ENCODE peak calls at places on chromosomes 12 and 14, in eight cellular contexts. One of them, this sample, is unnamed.

GRCh38 chr12:57452937-57453509 is 2.1 kb upstream of the INHBE start:
- DNase-seq in activated T-cell treated with anti-CD3 and anti-CD28 coated beads for 1 hour: no peak
- DNase-seq in posterior cingulate gyrus: peak
- DNase-seq in aorta: peak
- DNase-seq in Panc1: no peak
- DNase-seq in NCI-H146: peak
- DNase-seq in stimulated activated CD8-positive, alpha-beta memory T cell treated with anti-CD3 and anti-CD28 coated beads, Interleukin-15, amount 100 ng/mL, for 4 hours: no peak
- DNase-seq in NCI-H510A treated with DMSO at 0.1 percent for 48 hours: peak
- DNase-seq in this sample: peak

GRCh38 chr12:62133440-62133839 is 126.8 kb upstream of the USP15 start:
- DNase-seq in activated T-cell treated with anti-CD3 and anti-CD28 coated beads for 1 hour: no peak
- DNase-seq in posterior cingulate gyrus: no peak
- DNase-seq in aorta: no peak
- DNase-seq in Panc1: no peak
- DNase-seq in NCI-H146: no peak
- DNase-seq in stimulated activated CD8-positive, alpha-beta memory T cell treated with anti-CD3 and anti-CD28 coated beads, Interleukin-15, amount 100 ng/mL, for 4 hours: no peak
- DNase-seq in NCI-H510A treated with DMSO at 0.1 percent for 48 hours: no peak
- DNase-seq in this sample: no peak

GRCh38 chr12:113298861-113299545 is 35.9 kb downstream of the SLC8B1 start:
- DNase-seq in activated T-cell treated with anti-CD3 and anti-CD28 coated beads for 1 hour: no peak
- DNase-seq in posterior cingulate gyrus: peak
- DNase-seq in aorta: peak
- DNase-seq in Panc1: no peak
- DNase-seq in NCI-H146: no peak
- DNase-seq in stimulated activated CD8-positive, alpha-beta memory T cell treated with anti-CD3 and anti-CD28 coated beads, Interleukin-15, amount 100 ng/mL, for 4 hours: no peak
- DNase-seq in NCI-H510A treated with DMSO at 0.1 percent for 48 hours: no peak
- DNase-seq in this sample: no peak

GRCh38 chr12:121579190-121579791 is 1.5 kb downstream of the KDM2B start:
- DNase-seq in activated T-cell treated with anti-CD3 and anti-CD28 coated beads for 1 hour: peak
- DNase-seq in posterior cingulate gyrus: peak
- DNase-seq in aorta: peak
- DNase-seq in Panc1: no peak
- DNase-seq in NCI-H146: peak
- DNase-seq in stimulated activated CD8-positive, alpha-beta memory T cell treated with anti-CD3 and anti-CD28 coated beads, Interleukin-15, amount 100 ng/mL, for 4 hours: no peak
- DNase-seq in NCI-H510A treated with DMSO at 0.1 percent for 48 hours: peak
- DNase-seq in this sample: no peak

GRCh38 chr12:131153016-131153415 is 199.3 kb downstream of the ADGRD1 start:
- DNase-seq in activated T-cell treated with anti-CD3 and anti-CD28 coated beads for 1 hour: no peak
- DNase-seq in posterior cingulate gyrus: no peak
- DNase-seq in aorta: no peak
- DNase-seq in Panc1: no peak
- DNase-seq in NCI-H146: no peak
- DNase-seq in stimulated activated CD8-positive, alpha-beta memory T cell treated with anti-CD3 and anti-CD28 coated beads, Interleukin-15, amount 100 ng/mL, for 4 hours: no peak
- DNase-seq in NCI-H510A treated with DMSO at 0.1 percent for 48 hours: no peak
- DNase-seq in this sample: no peak

GRCh38 chr12:127120851-127121250 is 1146.1 kb upstream of the TMEM132C start:
- DNase-seq in activated T-cell treated with anti-CD3 and anti-CD28 coated beads for 1 hour: no peak
- DNase-seq in posterior cingulate gyrus: no peak
- DNase-seq in aorta: no peak
- DNase-seq in Panc1: no peak
- DNase-seq in NCI-H146: no peak
- DNase-seq in stimulated activated CD8-positive, alpha-beta memory T cell treated with anti-CD3 and anti-CD28 coated beads, Interleukin-15, amount 100 ng/mL, for 4 hours: no peak
- DNase-seq in NCI-H510A treated with DMSO at 0.1 percent for 48 hours: no peak
- DNase-seq in this sample: no peak

GRCh38 chr12:91613223-91613779 is 430.7 kb upstream of the DCN start:
- DNase-seq in activated T-cell treated with anti-CD3 and anti-CD28 coated beads for 1 hour: no peak
- DNase-seq in posterior cingulate gyrus: no peak
- DNase-seq in aorta: no peak
- DNase-seq in Panc1: no peak
- DNase-seq in NCI-H146: no peak
- DNase-seq in stimulated activated CD8-positive, alpha-beta memory T cell treated with anti-CD3 and anti-CD28 coated beads, Interleukin-15, amount 100 ng/mL, for 4 hours: no peak
- DNase-seq in NCI-H510A treated with DMSO at 0.1 percent for 48 hours: no peak
- DNase-seq in this sample: no peak

GRCh38 chr12:44875954-44876553 is at the start of gene NELL2:
- DNase-seq in activated T-cell treated with anti-CD3 and anti-CD28 coated beads for 1 hour: peak
- DNase-seq in posterior cingulate gyrus: peak
- DNase-seq in aorta: peak
- DNase-seq in Panc1: no peak
- DNase-seq in NCI-H146: peak
- DNase-seq in stimulated activated CD8-positive, alpha-beta memory T cell treated with anti-CD3 and anti-CD28 coated beads, Interleukin-15, amount 100 ng/mL, for 4 hours: peak
- DNase-seq in NCI-H510A treated with DMSO at 0.1 percent for 48 hours: peak
- DNase-seq in this sample: no peak

GRCh38 chr14:68297871-68298468 is 478.4 kb downstream of the RAD51B start:
- DNase-seq in activated T-cell treated with anti-CD3 and anti-CD28 coated beads for 1 hour: no peak
- DNase-seq in posterior cingulate gyrus: no peak
- DNase-seq in aorta: no peak
- DNase-seq in Panc1: no peak
- DNase-seq in NCI-H146: no peak
- DNase-seq in stimulated activated CD8-positive, alpha-beta memory T cell treated with anti-CD3 and anti-CD28 coated beads, Interleukin-15, amount 100 ng/mL, for 4 hours: no peak
- DNase-seq in NCI-H510A treated with DMSO at 0.1 percent for 48 hours: no peak
- DNase-seq in this sample: no peak

GRCh38 chr14:32940066-32940651 is 1.5 kb downstream of the NPAS3 start:
- DNase-seq in activated T-cell treated with anti-CD3 and anti-CD28 coated beads for 1 hour: no peak
- DNase-seq in posterior cingulate gyrus: no peak
- DNase-seq in aorta: no peak
- DNase-seq in Panc1: no peak
- DNase-seq in NCI-H146: peak
- DNase-seq in stimulated activated CD8-positive, alpha-beta memory T cell treated with anti-CD3 and anti-CD28 coated beads, Interleukin-15, amount 100 ng/mL, for 4 hours: no peak
- DNase-seq in NCI-H510A treated with DMSO at 0.1 percent for 48 hours: peak
- DNase-seq in this sample: no peak

GRCh38 chr12:49622501-49623141 is 740 bp upstream of the PRPF40B start:
- DNase-seq in activated T-cell treated with anti-CD3 and anti-CD28 coated beads for 1 hour: peak
- DNase-seq in posterior cingulate gyrus: no peak
- DNase-seq in aorta: no peak
- DNase-seq in Panc1: no peak
- DNase-seq in NCI-H146: peak
- DNase-seq in stimulated activated CD8-positive, alpha-beta memory T cell treated with anti-CD3 and anti-CD28 coated beads, Interleukin-15, amount 100 ng/mL, for 4 hours: peak
- DNase-seq in NCI-H510A treated with DMSO at 0.1 percent for 48 hours: peak
- DNase-seq in this sample: no peak

GRCh38 chr14:54902521-54903420 is at the start of gene GCH1:
- DNase-seq in activated T-cell treated with anti-CD3 and anti-CD28 coated beads for 1 hour: peak
- DNase-seq in posterior cingulate gyrus: peak
- DNase-seq in aorta: peak
- DNase-seq in Panc1: no peak
- DNase-seq in NCI-H146: peak
- DNase-seq in stimulated activated CD8-positive, alpha-beta memory T cell treated with anti-CD3 and anti-CD28 coated beads, Interleukin-15, amount 100 ng/mL, for 4 hours: peak
- DNase-seq in NCI-H510A treated with DMSO at 0.1 percent for 48 hours: peak
- DNase-seq in this sample: no peak

GRCh38 chr12:22377731-22378496 is 43.4 kb upstream of the ST8SIA1 start:
- DNase-seq in activated T-cell treated with anti-CD3 and anti-CD28 coated beads for 1 hour: no peak
- DNase-seq in posterior cingulate gyrus: no peak
- DNase-seq in aorta: no peak
- DNase-seq in Panc1: no peak
- DNase-seq in NCI-H146: no peak
- DNase-seq in stimulated activated CD8-positive, alpha-beta memory T cell treated with anti-CD3 and anti-CD28 coated beads, Interleukin-15, amount 100 ng/mL, for 4 hours: no peak
- DNase-seq in NCI-H510A treated with DMSO at 0.1 percent for 48 hours: no peak
- DNase-seq in this sample: no peak

GRCh38 chr12:120590741-120591407 is 9.7 kb upstream of the POP5 start:
- DNase-seq in activated T-cell treated with anti-CD3 and anti-CD28 coated beads for 1 hour: no peak
- DNase-seq in posterior cingulate gyrus: no peak
- DNase-seq in aorta: no peak
- DNase-seq in Panc1: no peak
- DNase-seq in NCI-H146: no peak
- DNase-seq in stimulated activated CD8-positive, alpha-beta memory T cell treated with anti-CD3 and anti-CD28 coated beads, Interleukin-15, amount 100 ng/mL, for 4 hours: no peak
- DNase-seq in NCI-H510A treated with DMSO at 0.1 percent for 48 hours: no peak
- DNase-seq in this sample: no peak

GRCh38 chr14:65277027-65277426 is 135.5 kb upstream of the FUT8 start:
- DNase-seq in activated T-cell treated with anti-CD3 and anti-CD28 coated beads for 1 hour: no peak
- DNase-seq in posterior cingulate gyrus: no peak
- DNase-seq in aorta: no peak
- DNase-seq in Panc1: no peak
- DNase-seq in NCI-H146: no peak
- DNase-seq in stimulated activated CD8-positive, alpha-beta memory T cell treated with anti-CD3 and anti-CD28 coated beads, Interleukin-15, amount 100 ng/mL, for 4 hours: no peak
- DNase-seq in NCI-H510A treated with DMSO at 0.1 percent for 48 hours: no peak
- DNase-seq in this sample: no peak

GRCh38 chr12:49539406-49540228 is 787 bp downstream of the KCNH3 start:
- DNase-seq in activated T-cell treated with anti-CD3 and anti-CD28 coated beads for 1 hour: no peak
- DNase-seq in posterior cingulate gyrus: no peak
- DNase-seq in aorta: peak
- DNase-seq in Panc1: no peak
- DNase-seq in NCI-H146: no peak
- DNase-seq in stimulated activated CD8-positive, alpha-beta memory T cell treated with anti-CD3 and anti-CD28 coated beads, Interleukin-15, amount 100 ng/mL, for 4 hours: no peak
- DNase-seq in NCI-H510A treated with DMSO at 0.1 percent for 48 hours: no peak
- DNase-seq in this sample: no peak

GRCh38 chr14:74846968-74847549 is 28.9 kb downstream of the PROX2 start:
- DNase-seq in activated T-cell treated with anti-CD3 and anti-CD28 coated beads for 1 hour: no peak
- DNase-seq in posterior cingulate gyrus: no peak
- DNase-seq in aorta: no peak
- DNase-seq in Panc1: no peak
- DNase-seq in NCI-H146: no peak
- DNase-seq in stimulated activated CD8-positive, alpha-beta memory T cell treated with anti-CD3 and anti-CD28 coated beads, Interleukin-15, amount 100 ng/mL, for 4 hours: no peak
- DNase-seq in NCI-H510A treated with DMSO at 0.1 percent for 48 hours: no peak
- DNase-seq in this sample: no peak

GRCh38 chr12:52149651-52150241 is 42.1 kb downstream of the KRT80 start:
- DNase-seq in activated T-cell treated with anti-CD3 and anti-CD28 coated beads for 1 hour: no peak
- DNase-seq in posterior cingulate gyrus: no peak
- DNase-seq in aorta: no peak
- DNase-seq in Panc1: no peak
- DNase-seq in NCI-H146: no peak
- DNase-seq in stimulated activated CD8-positive, alpha-beta memory T cell treated with anti-CD3 and anti-CD28 coated beads, Interleukin-15, amount 100 ng/mL, for 4 hours: no peak
- DNase-seq in NCI-H510A treated with DMSO at 0.1 percent for 48 hours: no peak
- DNase-seq in this sample: no peak

GRCh38 chr12:65881965-65882413 is 57.7 kb downstream of the HMGA2 start:
- DNase-seq in activated T-cell treated with anti-CD3 and anti-CD28 coated beads for 1 hour: no peak
- DNase-seq in posterior cingulate gyrus: peak
- DNase-seq in aorta: peak
- DNase-seq in Panc1: no peak
- DNase-seq in NCI-H146: no peak
- DNase-seq in stimulated activated CD8-positive, alpha-beta memory T cell treated with anti-CD3 and anti-CD28 coated beads, Interleukin-15, amount 100 ng/mL, for 4 hours: no peak
- DNase-seq in NCI-H510A treated with DMSO at 0.1 percent for 48 hours: no peak
- DNase-seq in this sample: no peak

GRCh38 chr12:89768586-89769482 is 60.2 kb upstream of the ATP2B1 start:
- DNase-seq in activated T-cell treated with anti-CD3 and anti-CD28 coated beads for 1 hour: no peak
- DNase-seq in posterior cingulate gyrus: no peak
- DNase-seq in aorta: no peak
- DNase-seq in Panc1: peak
- DNase-seq in NCI-H146: no peak
- DNase-seq in stimulated activated CD8-positive, alpha-beta memory T cell treated with anti-CD3 and anti-CD28 coated beads, Interleukin-15, amount 100 ng/mL, for 4 hours: no peak
- DNase-seq in NCI-H510A treated with DMSO at 0.1 percent for 48 hours: no peak
- DNase-seq in this sample: peak

GRCh38 chr12:23950775-23951391 is 1.4 kb upstream of the SOX5 start:
- DNase-seq in activated T-cell treated with anti-CD3 and anti-CD28 coated beads for 1 hour: no peak
- DNase-seq in posterior cingulate gyrus: no peak
- DNase-seq in aorta: no peak
- DNase-seq in Panc1: no peak
- DNase-seq in NCI-H146: peak
- DNase-seq in stimulated activated CD8-positive, alpha-beta memory T cell treated with anti-CD3 and anti-CD28 coated beads, Interleukin-15, amount 100 ng/mL, for 4 hours: no peak
- DNase-seq in NCI-H510A treated with DMSO at 0.1 percent for 48 hours: no peak
- DNase-seq in this sample: no peak

GRCh38 chr14:22131749-22132476 is 457.1 kb downstream of the DAD1 start:
- DNase-seq in activated T-cell treated with anti-CD3 and anti-CD28 coated beads for 1 hour: peak
- DNase-seq in posterior cingulate gyrus: no peak
- DNase-seq in aorta: no peak
- DNase-seq in Panc1: no peak
- DNase-seq in NCI-H146: no peak
- DNase-seq in stimulated activated CD8-positive, alpha-beta memory T cell treated with anti-CD3 and anti-CD28 coated beads, Interleukin-15, amount 100 ng/mL, for 4 hours: no peak
- DNase-seq in NCI-H510A treated with DMSO at 0.1 percent for 48 hours: no peak
- DNase-seq in this sample: no peak

GRCh38 chr14:98345186-98345585 is 926.8 kb downstream of the BCL11B start:
- DNase-seq in activated T-cell treated with anti-CD3 and anti-CD28 coated beads for 1 hour: no peak
- DNase-seq in posterior cingulate gyrus: no peak
- DNase-seq in aorta: no peak
- DNase-seq in Panc1: no peak
- DNase-seq in NCI-H146: no peak
- DNase-seq in stimulated activated CD8-positive, alpha-beta memory T cell treated with anti-CD3 and anti-CD28 coated beads, Interleukin-15, amount 100 ng/mL, for 4 hours: no peak
- DNase-seq in NCI-H510A treated with DMSO at 0.1 percent for 48 hours: no peak
- DNase-seq in this sample: no peak

GRCh38 chr12:87660987-87661769 is 368.0 kb downstream of the C12orf50 start:
- DNase-seq in activated T-cell treated with anti-CD3 and anti-CD28 coated beads for 1 hour: no peak
- DNase-seq in posterior cingulate gyrus: no peak
- DNase-seq in aorta: no peak
- DNase-seq in Panc1: no peak
- DNase-seq in NCI-H146: no peak
- DNase-seq in stimulated activated CD8-positive, alpha-beta memory T cell treated with anti-CD3 and anti-CD28 coated beads, Interleukin-15, amount 100 ng/mL, for 4 hours: no peak
- DNase-seq in NCI-H510A treated with DMSO at 0.1 percent for 48 hours: no peak
- DNase-seq in this sample: no peak

GRCh38 chr14:52706724-52707706 is at the start of gene PSMC6:
- DNase-seq in activated T-cell treated with anti-CD3 and anti-CD28 coated beads for 1 hour: peak
- DNase-seq in posterior cingulate gyrus: peak
- DNase-seq in aorta: peak
- DNase-seq in Panc1: peak
- DNase-seq in NCI-H146: peak
- DNase-seq in stimulated activated CD8-positive, alpha-beta memory T cell treated with anti-CD3 and anti-CD28 coated beads, Interleukin-15, amount 100 ng/mL, for 4 hours: peak
- DNase-seq in NCI-H510A treated with DMSO at 0.1 percent for 48 hours: peak
- DNase-seq in this sample: no peak

GRCh38 chr14:104813286-104813685 is 12.4 kb downstream of the ZBTB42 start:
- DNase-seq in activated T-cell treated with anti-CD3 and anti-CD28 coated beads for 1 hour: no peak
- DNase-seq in posterior cingulate gyrus: no peak
- DNase-seq in aorta: peak
- DNase-seq in Panc1: no peak
- DNase-seq in NCI-H146: no peak
- DNase-seq in stimulated activated CD8-positive, alpha-beta memory T cell treated with anti-CD3 and anti-CD28 coated beads, Interleukin-15, amount 100 ng/mL, for 4 hours: no peak
- DNase-seq in NCI-H510A treated with DMSO at 0.1 percent for 48 hours: no peak
- DNase-seq in this sample: no peak

GRCh38 chr12:68272732-68273131 is 19.3 kb upstream of the IL22 start:
- DNase-seq in activated T-cell treated with anti-CD3 and anti-CD28 coated beads for 1 hour: no peak
- DNase-seq in posterior cingulate gyrus: no peak
- DNase-seq in aorta: no peak
- DNase-seq in Panc1: no peak
- DNase-seq in NCI-H146: no peak
- DNase-seq in stimulated activated CD8-positive, alpha-beta memory T cell treated with anti-CD3 and anti-CD28 coated beads, Interleukin-15, amount 100 ng/mL, for 4 hours: no peak
- DNase-seq in NCI-H510A treated with DMSO at 0.1 percent for 48 hours: no peak
- DNase-seq in this sample: no peak

This sample was measured in non-pigmented ciliary epithelial cell.